ENCODE peak calls at places on chromosomes 1 and 21, in seven cellular contexts. Q is kidney epithelial cell, F is astrocyte of the spinal cord, Z is lung microvascular endothelial cell, G is NCI-H82, P is HFF-Myc, W is left colon. V is an unnamed sample.

GRCh38 chr1:208172389-208173140 is 71.6 kb downstream of the PLXNA2 start:
- DNase-seq in Z (no peak), W (no peak), G (no peak), F (no peak), P (no peak), Q (no peak), V (no peak)

GRCh38 chr1:23496490-23497181 is 12.7 kb upstream of the ASAP3 start:
- DNase-seq in G (no peak), W (no peak), Q (no peak), Z (no peak), F (no peak), P (no peak), V (no peak)

GRCh38 chr1:209875510-209875909 is 47.7 kb downstream of the UTP25 start:
- DNase-seq in G (peak; percentile 74), P (no peak), Z (peak; percentile 76), Q (no peak), W (no peak), F (peak; percentile 92), V (peak; percentile 51)

GRCh38 chr1:119139393-119139792 is 1.1 kb downstream of the WARS2 start:
- DNase-seq in P (no peak), Q (no peak), G (peak; percentile 35), W (no peak), Z (no peak), F (no peak), V (no peak)

GRCh38 chr1:85692730-85693314 is 15.4 kb downstream of the ZNHIT6 start:
- DNase-seq in Z (peak; percentile 75), P (peak; percentile 16), F (peak; percentile 80), Q (peak; percentile 25), W (no peak), G (peak; percentile 8), V (peak; percentile 60)

GRCh38 chr1:193589597-193590040 is 403.2 kb upstream of the B3GALT2 start:
- DNase-seq in W (no peak), Z (peak; percentile 59), Q (no peak), P (peak; percentile 33), F (peak; percentile 12), G (peak; percentile 64), V (peak; percentile 38)

GRCh38 chr1:171142451-171143121 is 42.5 kb upstream of the FMO2 start:
- DNase-seq in P (peak; percentile 84), F (peak; percentile 86), Z (no peak), W (no peak), G (peak; percentile 87), Q (no peak), V (no peak)

GRCh38 chr1:40300651-40301050 is 16.4 kb downstream of the COL9A2 start:
- DNase-seq in G (no peak), W (no peak), P (no peak), F (no peak), Q (no peak), Z (no peak), V (no peak)

GRCh38 chr1:185281245-185281644 is 35.8 kb downstream of the IVNS1ABP start:
- DNase-seq in F (no peak), W (no peak), Q (no peak), Z (peak; percentile 25), G (no peak), P (no peak), V (no peak)

GRCh38 chr21:45883090-45883489 is 98.5 kb upstream of the COL6A1 start:
- DNase-seq in F (no peak), Z (no peak), G (no peak), W (no peak), Q (no peak), P (no peak), V (no peak)

GRCh38 chr1:21963477-21964217 is 13.2 kb upstream of the CELA3B start:
- DNase-seq in Z (peak; percentile 70), Q (no peak), W (peak; percentile 66), P (no peak), F (peak; percentile 63), G (peak; percentile 83), V (peak; percentile 81)

GRCh38 chr1:219159946-219160645 is 13.6 kb upstream of the LYPLAL1 start:
- DNase-seq in Q (no peak), W (no peak), F (no peak), Z (no peak), P (no peak), G (peak; percentile 46), V (no peak)

GRCh38 chr1:98903261-98903660 is 101.4 kb downstream of the PLPPR5 start:
- DNase-seq in P (peak; percentile 10), Z (peak; percentile 78), G (no peak), F (peak; percentile 89), Q (peak; percentile 28), W (no peak), V (peak; percentile 91)

GRCh38 chr1:44002165-44002564 is 10.8 kb downstream of the CCDC24 start:
- DNase-seq in W (no peak), Z (no peak), P (no peak), Q (no peak), G (no peak), F (no peak), V (no peak)

GRCh38 chr1:203627819-203628184 is 1.2 kb downstream of the ATP2B4 start:
- DNase-seq in G (peak; percentile 56), P (no peak), Z (peak; percentile 46), F (peak; percentile 47), Q (no peak), W (peak; percentile 51), V (peak; percentile 59)

GRCh38 chr1:157410457-157410856 is 141.9 kb downstream of the FCRL5 start:
- DNase-seq in W (no peak), G (no peak), P (no peak), Q (no peak), Z (no peak), F (no peak), V (no peak)

GRCh38 chr1:222546548-222547259 is 1.2 kb downstream of the HHIPL2 start:
- DNase-seq in G (peak; percentile 58), F (peak; percentile 86), P (peak; percentile 35), Q (peak; percentile 58), Z (no peak), W (no peak), V (no peak)

GRCh38 chr1:103372866-103373265 is 152.6 kb upstream of the RNPC3 start:
- DNase-seq in Q (no peak), F (no peak), P (no peak), G (no peak), W (no peak), Z (no peak), V (no peak)

GRCh38 chr1:27102707-27103468 is 52.0 kb downstream of the SLC9A1 start:
- DNase-seq in F (peak; percentile 54), Q (no peak), P (no peak), G (peak; percentile 87), Z (peak; percentile 61), W (peak; percentile 18), V (peak; percentile 60)

GRCh38 chr1:18452550-18452949 is 28.2 kb upstream of the KLHDC7A start:
- DNase-seq in Z (peak; percentile 16), F (no peak), W (no peak), Q (no peak), G (peak; percentile 68), P (no peak), V (no peak)

GRCh38 chr1:33155877-33156538 is 25.8 kb downstream of the TRIM62 start:
- DNase-seq in Z (no peak), Q (no peak), F (no peak), P (no peak), W (no peak), G (peak; percentile 60), V (no peak)

GRCh38 chr1:22739648-22740385 is 29.2 kb downstream of the EPHB2 start:
- DNase-seq in W (no peak), Q (peak; percentile 84), G (no peak), F (peak; percentile 95), Z (peak; percentile 94), P (peak; percentile 70), V (peak; percentile 81)

GRCh38 chr1:26959722-26960624 is at the start of gene KDF1:
- DNase-seq in Z (no peak), Q (no peak), F (no peak), W (peak; percentile 86), G (no peak), P (no peak), V (no peak)

GRCh38 chr1:54781023-54781723 is 16.9 kb upstream of the PARS2 start:
- DNase-seq in F (no peak), Z (no peak), Q (no peak), G (no peak), W (no peak), P (no peak), V (no peak)

GRCh38 chr1:98102369-98103030 is 181.7 kb upstream of the DPYD start:
- DNase-seq in W (no peak), P (peak; percentile 59), Z (peak; percentile 26), G (no peak), Q (no peak), F (peak; percentile 46), V (no peak)

GRCh38 chr1:89692601-89693503 is 59.9 kb downstream of the LRRC8C start:
- DNase-seq in W (no peak), Z (peak; percentile 80), P (no peak), F (no peak), Q (no peak), G (peak; percentile 33), V (peak; percentile 96)

GRCh38 chr1:26838474-26839338 is 12.2 kb downstream of the ZDHHC18 start:
- DNase-seq in P (no peak), F (no peak), G (no peak), Q (no peak), Z (peak; percentile 48), W (peak; percentile 60), V (no peak)

GRCh38 chr1:85569737-85570404 is 10.7 kb upstream of the CCN1 start:
- DNase-seq in F (no peak), G (no peak), P (no peak), W (no peak), Q (no peak), Z (no peak), V (no peak)

GRCh38 chr1:145884675-145885074 is 991 bp downstream of the ANKRD35 start:
- DNase-seq in G (no peak), Q (no peak), Z (peak; percentile 84), F (peak; percentile 59), P (no peak), W (no peak), V (peak; percentile 49)

GRCh38 chr1:12096615-12097014 is 33.5 kb downstream of the TNFRSF8 start:
- DNase-seq in G (no peak), W (no peak), P (no peak), Z (no peak), Q (no peak), F (no peak), V (no peak)

GRCh38 chr1:175188936-175189335 is 3.6 kb downstream of the KIAA0040 start:
- DNase-seq in P (no peak), W (peak; percentile 48), G (no peak), Q (no peak), F (no peak), Z (no peak), V (no peak)

GRCh38 chr1:20281801-20282200 is 8.9 kb upstream of the VWA5B1 start:
- DNase-seq in Q (peak; percentile 39), F (no peak), P (peak; percentile 27), W (no peak), G (no peak), Z (no peak), V (no peak)

GRCh38 chr1:87074001-87074795 is 159.8 kb downstream of the HS2ST1 start:
- DNase-seq in Q (no peak), Z (no peak), F (no peak), W (no peak), P (no peak), G (no peak), V (no peak)

GRCh38 chr1:89952021-89952995 is 42.6 kb upstream of the ZNF326 start:
- DNase-seq in Q (peak; percentile 76), G (no peak), Z (no peak), F (peak; percentile 80), P (no peak), W (no peak), V (no peak)

GRCh38 chr1:208089971-208090755 is 154.0 kb downstream of the PLXNA2 start:
- DNase-seq in G (no peak), F (peak; percentile 52), W (no peak), Z (peak; percentile 32), Q (no peak), P (no peak), V (no peak)

GRCh38 chr21:35438643-35439404 is 389.7 kb upstream of the RUNX1 start:
- DNase-seq in F (no peak), Q (no peak), P (no peak), W (no peak), Z (no peak), G (peak; percentile 80), V (no peak)

GRCh38 chr1:39940980-39941871 is 13.7 kb upstream of the MFSD2A start:
- DNase-seq in Q (no peak), W (no peak), Z (no peak), F (no peak), P (no peak), G (no peak), V (no peak)

V was measured in endothelial cell of umbilical vein.